ENCODE peak calls at places on chromosomes 4 and X, in ten cellular contexts. X is suprapubic skin; B is activated CD4-positive, alpha-beta T cell treated with anti-CD3 and anti-CD28 coated beads for 4 hours; K is stimulated activated CD8-positive, alpha-beta memory T cell treated with anti-CD3 and anti-CD28 coated beads, Interleukin-15, amount 100 ng/mL, for 1 hour; E is activated T-cell treated with anti-CD3 and anti-CD28 coated beads, Interleukin-2, amount 50 U/mL, for 72 hours; W is iris pigment epithelial cell; N is body of pancreas; H is DMS79 treated with DMSO at 0.1 percent for 48 hours; Z is thyroid gland; I is NCI-H1105. F is an unnamed sample.

GRCh38 chr4:76296421-76296820 is 10.1 kb upstream of the STBD1 start:
- DNase-seq in X (no peak), B (no peak), K (no peak), E (no peak), W (no peak), N (no peak), H (no peak), Z (no peak), I (no peak), F (no peak)

GRCh38 chrX:54821310-54821709 is 13.8 kb downstream of the MAGED2 start:
- DNase-seq in X (no peak), B (no peak), K (no peak), E (no peak), W (no peak), N (no peak), H (no peak), Z (no peak), I (no peak), F (no peak)

GRCh38 chr4:174047363-174047762 is 236.1 kb downstream of the FBXO8 start:
- DNase-seq in X (no peak), B (no peak), K (no peak), E (no peak), W (no peak), N (no peak), H (no peak), Z (no peak), I (no peak), F (no peak)

GRCh38 chrX:17635231-17635630 is 102.1 kb upstream of the SCML1 start:
- DNase-seq in X (no peak), B (no peak), K (no peak), E (no peak), W (peak), N (peak), H (peak), Z (peak), I (no peak), F (no peak)

GRCh38 chrX:11555759-11556158 is 110.0 kb downstream of the ARHGAP6 start:
- DNase-seq in X (no peak), B (no peak), K (no peak), E (no peak), W (peak), N (no peak), H (no peak), Z (no peak), I (no peak), F (no peak)

GRCh38 chr4:95300304-95300703 is 248.5 kb downstream of the UNC5C start:
- DNase-seq in X (no peak), B (no peak), K (no peak), E (no peak), W (no peak), N (no peak), H (no peak), Z (no peak), I (no peak), F (no peak)

GRCh38 chr4:111618908-111619307 is 526.3 kb upstream of the FAM241A start:
- DNase-seq in X (no peak), B (no peak), K (no peak), E (no peak), W (peak), N (no peak), H (no peak), Z (no peak), I (no peak), F (no peak)

GRCh38 chr4:19224820-19225219 is 1026.9 kb upstream of the SLIT2 start:
- DNase-seq in X (no peak), B (no peak), K (no peak), E (no peak), W (peak), N (no peak), H (no peak), Z (no peak), I (no peak), F (no peak)

GRCh38 chrX:130170752-130171445 is 863 bp upstream of the RAB33A start:
- DNase-seq in X (no peak), B (peak), K (no peak), E (peak), W (peak), N (peak), H (peak), Z (no peak), I (peak), F (peak)

GRCh38 chrX:132568291-132568690 is 79.5 kb upstream of the MBNL3 start:
- DNase-seq in X (no peak), B (no peak), K (no peak), E (no peak), W (no peak), N (no peak), H (no peak), Z (no peak), I (no peak), F (no peak)

GRCh38 chr4:87120411-87121162 is 99.8 kb downstream of the KLHL8 start:
- DNase-seq in X (no peak), B (no peak), K (no peak), E (no peak), W (peak), N (peak), H (no peak), Z (peak), I (no peak), F (no peak)

GRCh38 chr4:118032691-118033090 is 1.6 kb upstream of the NDST3 start:
- DNase-seq in X (no peak), B (no peak), K (no peak), E (no peak), W (peak), N (no peak), H (no peak), Z (no peak), I (no peak), F (no peak)

GRCh38 chr4:176845636-176846035 is 52.9 kb upstream of the VEGFC start:
- DNase-seq in X (no peak), B (no peak), K (no peak), E (no peak), W (no peak), N (no peak), H (no peak), Z (no peak), I (no peak), F (no peak)

GRCh38 chr4:110682311-110682710 is 59.4 kb upstream of the PITX2 start:
- DNase-seq in X (no peak), B (no peak), K (no peak), E (no peak), W (no peak), N (no peak), H (no peak), Z (no peak), I (no peak), F (no peak)

GRCh38 chrX:133415276-133416105 is at the start of gene GPC4:
- DNase-seq in X (peak), B (no peak), K (no peak), E (no peak), W (peak), N (peak), H (no peak), Z (peak), I (peak), F (no peak)

GRCh38 chr4:106618920-106619319 is 250.3 kb upstream of the GIMD1 start:
- DNase-seq in X (no peak), B (no peak), K (no peak), E (no peak), W (no peak), N (no peak), H (no peak), Z (no peak), I (no peak), F (no peak)

GRCh38 chrX:38236901-38237615 is 16.4 kb upstream of the SRPX start:
- DNase-seq in X (no peak), B (no peak), K (no peak), E (no peak), W (peak), N (no peak), H (no peak), Z (no peak), I (no peak), F (no peak)

F was measured in stimulated activated effector memory CD8-positive, alpha-beta T cell treated with anti-CD3 and anti-CD28 coated beads, Interleukin-12 subunit alpha, Interleukin-12 subunit beta, amount 100 ng/mL, for 72 hours.